ENCODE peak calls at places on chromosome 2, in eight cellular contexts. One of them, this sample, is unnamed.

GRCh38 chr2:36477315-36477714 is 120.7 kb downstream of the FEZ2 start:
- DNase-seq in cardiac fibroblast: no peak
- DNase-seq in CD8-positive, alpha-beta T cell: no peak
- DNase-seq in activated CD8-positive, alpha-beta T cell treated with anti-CD3 and anti-CD28 coated beads for 36 hours: no peak
- DNase-seq in choroid plexus epithelial cell: no peak
- DNase-seq in A549: no peak
- DNase-seq in psoas muscle: no peak
- DNase-seq in bronchial epithelial cell: no peak
- DNase-seq in this sample: no peak

GRCh38 chr2:164538250-164538866 is 82.9 kb downstream of the GRB14 start:
- DNase-seq in choroid plexus epithelial cell: peak
- DNase-seq in cardiac fibroblast: peak
- DNase-seq in A549: peak
- DNase-seq in psoas muscle: no peak
- DNase-seq in CD8-positive, alpha-beta T cell: no peak
- DNase-seq in activated CD8-positive, alpha-beta T cell treated with anti-CD3 and anti-CD28 coated beads for 36 hours: no peak
- DNase-seq in bronchial epithelial cell: peak
- DNase-seq in this sample: peak

GRCh38 chr2:16042201-16042700 is 101.9 kb downstream of the MYCN start:
- DNase-seq in bronchial epithelial cell: no peak
- DNase-seq in CD8-positive, alpha-beta T cell: no peak
- DNase-seq in choroid plexus epithelial cell: no peak
- DNase-seq in A549: no peak
- DNase-seq in psoas muscle: no peak
- DNase-seq in activated CD8-positive, alpha-beta T cell treated with anti-CD3 and anti-CD28 coated beads for 36 hours: no peak
- DNase-seq in cardiac fibroblast: no peak
- DNase-seq in this sample: no peak

GRCh38 chr2:240469747-240470146 is 34.3 kb downstream of the GPC1 start:
- DNase-seq in A549: no peak
- DNase-seq in choroid plexus epithelial cell: no peak
- DNase-seq in cardiac fibroblast: no peak
- DNase-seq in activated CD8-positive, alpha-beta T cell treated with anti-CD3 and anti-CD28 coated beads for 36 hours: no peak
- DNase-seq in CD8-positive, alpha-beta T cell: no peak
- DNase-seq in psoas muscle: no peak
- DNase-seq in bronchial epithelial cell: peak
- DNase-seq in this sample: no peak

GRCh38 chr2:130375291-130376266 is 19.7 kb downstream of the PTPN18 start:
- DNase-seq in bronchial epithelial cell: no peak
- DNase-seq in activated CD8-positive, alpha-beta T cell treated with anti-CD3 and anti-CD28 coated beads for 36 hours: no peak
- DNase-seq in CD8-positive, alpha-beta T cell: no peak
- DNase-seq in A549: no peak
- DNase-seq in psoas muscle: no peak
- DNase-seq in cardiac fibroblast: peak
- DNase-seq in choroid plexus epithelial cell: no peak
- DNase-seq in this sample: no peak

GRCh38 chr2:237256845-237257244 is 157.1 kb downstream of the COL6A3 start:
- DNase-seq in cardiac fibroblast: peak
- DNase-seq in bronchial epithelial cell: peak
- DNase-seq in choroid plexus epithelial cell: peak
- DNase-seq in activated CD8-positive, alpha-beta T cell treated with anti-CD3 and anti-CD28 coated beads for 36 hours: no peak
- DNase-seq in CD8-positive, alpha-beta T cell: no peak
- DNase-seq in psoas muscle: peak
- DNase-seq in A549: no peak
- DNase-seq in this sample: no peak

GRCh38 chr2:70938580-70938938 is 2.9 kb downstream of the ATP6V1B1 start:
- DNase-seq in choroid plexus epithelial cell: no peak
- DNase-seq in cardiac fibroblast: no peak
- DNase-seq in bronchial epithelial cell: no peak
- DNase-seq in activated CD8-positive, alpha-beta T cell treated with anti-CD3 and anti-CD28 coated beads for 36 hours: no peak
- DNase-seq in CD8-positive, alpha-beta T cell: no peak
- DNase-seq in A549: no peak
- DNase-seq in psoas muscle: no peak
- DNase-seq in this sample: no peak

GRCh38 chr2:109726666-109727270 is 67.3 kb upstream of the RGPD5 start:
- DNase-seq in A549: no peak
- DNase-seq in bronchial epithelial cell: no peak
- DNase-seq in cardiac fibroblast: no peak
- DNase-seq in choroid plexus epithelial cell: no peak
- DNase-seq in psoas muscle: no peak
- DNase-seq in activated CD8-positive, alpha-beta T cell treated with anti-CD3 and anti-CD28 coated beads for 36 hours: no peak
- DNase-seq in CD8-positive, alpha-beta T cell: no peak
- DNase-seq in this sample: no peak

GRCh38 chr2:24856791-24857211 is 63.2 kb downstream of the ADCY3 start:
- DNase-seq in bronchial epithelial cell: no peak
- DNase-seq in A549: no peak
- DNase-seq in choroid plexus epithelial cell: no peak
- DNase-seq in psoas muscle: no peak
- DNase-seq in activated CD8-positive, alpha-beta T cell treated with anti-CD3 and anti-CD28 coated beads for 36 hours: no peak
- DNase-seq in CD8-positive, alpha-beta T cell: no peak
- DNase-seq in cardiac fibroblast: peak
- DNase-seq in this sample: no peak

DNA sequence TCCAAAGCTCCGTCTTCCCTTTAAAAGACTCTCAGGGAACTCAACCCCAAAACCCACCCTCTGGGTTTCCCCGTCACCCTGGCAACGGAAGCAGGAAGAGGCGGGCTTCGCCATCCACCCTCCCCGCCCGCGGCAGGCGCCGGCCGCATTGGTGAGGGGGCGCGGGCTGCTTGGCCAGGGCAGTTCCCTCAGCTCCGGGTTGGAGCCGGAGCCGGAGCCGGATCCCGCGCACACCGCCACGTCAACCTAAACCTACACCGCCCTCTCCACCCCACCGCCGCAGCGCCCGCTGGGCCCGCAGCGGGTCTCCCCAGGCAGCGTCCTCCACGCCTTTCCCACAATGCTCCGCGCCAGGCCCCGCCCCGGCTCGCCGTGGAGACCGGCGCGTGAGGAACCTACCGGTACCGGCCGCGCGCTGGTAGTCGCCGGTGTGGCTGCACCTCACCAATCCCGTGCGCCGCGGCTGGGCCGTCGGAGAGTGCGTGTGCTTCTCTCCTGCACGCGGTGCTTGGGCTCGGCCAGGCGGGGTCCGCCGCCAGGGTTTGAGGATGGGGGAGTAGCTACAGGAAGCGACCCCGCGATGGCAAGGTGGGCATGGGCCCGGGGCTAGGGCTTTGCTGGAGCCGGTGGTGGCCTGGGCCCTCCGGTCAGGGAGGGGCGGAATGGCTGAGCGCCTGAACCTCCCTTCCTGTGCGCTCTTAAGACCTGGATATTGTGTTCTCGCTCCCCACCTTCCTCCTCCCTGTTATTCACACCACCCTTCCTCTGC is at the start of gene DNAJC10:
- DNase-seq in choroid plexus epithelial cell: peak
- DNase-seq in bronchial epithelial cell: peak
- DNase-seq in psoas muscle: peak
- DNase-seq in CD8-positive, alpha-beta T cell: peak
- DNase-seq in A549: peak
- DNase-seq in activated CD8-positive, alpha-beta T cell treated with anti-CD3 and anti-CD28 coated beads for 36 hours: peak
- DNase-seq in cardiac fibroblast: peak
- DNase-seq in this sample: peak
- TF ChIP-seq CTCF in choroid plexus epithelial cell: no peak
- TF ChIP-seq CTCF in bronchial epithelial cell: no peak
- TF ChIP-seq CTCF in psoas muscle: no peak
- TF ChIP-seq CTCF in CD8-positive, alpha-beta T cell: no peak
- TF ChIP-seq CTCF in A549: no peak
- TF ChIP-seq CTCF in activated CD8-positive, alpha-beta T cell treated with anti-CD3 and anti-CD28 coated beads for 36 hours: no peak
- TF ChIP-seq CTCF in cardiac fibroblast: no peak
- TF ChIP-seq CTCF in this sample: no peak

GRCh38 chr2:219494952-219495530 is 3.6 kb upstream of the GMPPA start:
- DNase-seq in activated CD8-positive, alpha-beta T cell treated with anti-CD3 and anti-CD28 coated beads for 36 hours: no peak
- DNase-seq in CD8-positive, alpha-beta T cell: no peak
- DNase-seq in A549: no peak
- DNase-seq in choroid plexus epithelial cell: no peak
- DNase-seq in psoas muscle: no peak
- DNase-seq in cardiac fibroblast: no peak
- DNase-seq in bronchial epithelial cell: no peak
- DNase-seq in this sample: no peak
- TF ChIP-seq CTCF in activated CD8-positive, alpha-beta T cell treated with anti-CD3 and anti-CD28 coated beads for 36 hours: no peak
- TF ChIP-seq CTCF in CD8-positive, alpha-beta T cell: no peak
- TF ChIP-seq CTCF in A549: no peak
- TF ChIP-seq CTCF in choroid plexus epithelial cell: no peak
- TF ChIP-seq CTCF in psoas muscle: no peak
- TF ChIP-seq CTCF in cardiac fibroblast: no peak
- TF ChIP-seq CTCF in bronchial epithelial cell: no peak
- TF ChIP-seq CTCF in this sample: no peak

DNA sequence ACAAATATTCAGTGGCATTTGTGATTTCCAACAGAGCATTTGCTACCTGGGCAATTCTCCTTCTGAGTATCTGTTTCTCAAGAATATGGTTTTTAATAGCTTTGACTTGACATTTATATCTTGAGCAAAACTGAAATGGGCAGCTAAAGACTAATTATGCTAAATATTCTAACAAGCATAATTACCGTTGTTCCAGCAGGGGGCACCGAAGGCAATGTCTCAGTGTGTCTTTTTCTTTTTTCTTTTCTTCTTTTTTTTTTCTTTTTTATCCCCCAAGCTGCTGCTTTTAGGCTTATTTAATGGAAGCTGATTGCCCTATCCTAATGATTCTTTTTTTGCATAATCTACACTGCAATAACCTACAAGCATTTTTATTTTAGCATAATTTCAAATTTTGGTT is 138.9 kb upstream of the NABP1 start:
- DNase-seq in choroid plexus epithelial cell: peak
- DNase-seq in A549: peak
- DNase-seq in psoas muscle: no peak
- DNase-seq in activated CD8-positive, alpha-beta T cell treated with anti-CD3 and anti-CD28 coated beads for 36 hours: peak
- DNase-seq in cardiac fibroblast: peak
- DNase-seq in CD8-positive, alpha-beta T cell: no peak
- DNase-seq in bronchial epithelial cell: peak
- DNase-seq in this sample: no peak
- TF ChIP-seq CTCF in choroid plexus epithelial cell: peak
- TF ChIP-seq CTCF in A549: peak
- TF ChIP-seq CTCF in psoas muscle: no peak
- TF ChIP-seq CTCF in activated CD8-positive, alpha-beta T cell treated with anti-CD3 and anti-CD28 coated beads for 36 hours: peak
- TF ChIP-seq CTCF in cardiac fibroblast: peak
- TF ChIP-seq CTCF in CD8-positive, alpha-beta T cell: peak
- TF ChIP-seq CTCF in bronchial epithelial cell: peak
- TF ChIP-seq CTCF in this sample: peak

GRCh38 chr2:233399306-233400225 is 45.3 kb downstream of the DGKD start:
- DNase-seq in cardiac fibroblast: no peak
- DNase-seq in psoas muscle: no peak
- DNase-seq in A549: no peak
- DNase-seq in activated CD8-positive, alpha-beta T cell treated with anti-CD3 and anti-CD28 coated beads for 36 hours: peak
- DNase-seq in choroid plexus epithelial cell: no peak
- DNase-seq in bronchial epithelial cell: no peak
- DNase-seq in CD8-positive, alpha-beta T cell: no peak
- DNase-seq in this sample: no peak
- TF ChIP-seq CTCF in cardiac fibroblast: no peak
- TF ChIP-seq CTCF in psoas muscle: no peak
- TF ChIP-seq CTCF in A549: no peak
- TF ChIP-seq CTCF in activated CD8-positive, alpha-beta T cell treated with anti-CD3 and anti-CD28 coated beads for 36 hours: peak
- TF ChIP-seq CTCF in choroid plexus epithelial cell: peak
- TF ChIP-seq CTCF in bronchial epithelial cell: no peak
- TF ChIP-seq CTCF in CD8-positive, alpha-beta T cell: no peak
- TF ChIP-seq CTCF in this sample: no peak

This sample was measured in GM20000.